ENCODE peak calls at places on chromosomes 3 and 15, in ten cellular contexts. W is H1, J is AG09319, X is activated B cell treated with CpG ODN at 0.5 μM for 24 hours, I is neural crest cell, M is coronary artery, H is IMR-90, V is WTC11, L is GM06990, C is endothelial cell. P is an unnamed sample.

GRCh38 chr15:43204016-43204901 is 16.6 kb downstream of the EPB42 start:
- DNase-seq in W (peak; percentile 44), J (no peak), X (peak; percentile 28), I (peak; percentile 41), M (no peak), H (peak; percentile 75), V (peak; percentile 67), L (no peak), C (peak; percentile 60), P (peak; percentile 74)

GRCh38 chr3:123672429-123673146 is 87.7 kb upstream of the HACD2 start:
- DNase-seq in W (no peak), J (no peak), X (no peak), I (no peak), M (no peak), H (no peak), V (no peak), L (no peak), C (no peak), P (no peak)

GRCh38 chr15:71790081-71790480 is 20.3 kb upstream of the NR2E3 start:
- DNase-seq in W (no peak), J (no peak), X (no peak), I (no peak), M (peak; percentile 55), H (peak; percentile 41), V (no peak), L (no peak), C (no peak), P (no peak)

GRCh38 chr15:99442268-99442897 is 123.4 kb upstream of the MEF2A start:
- DNase-seq in W (no peak), J (peak; percentile 78), X (peak; percentile 14), I (no peak), M (peak; percentile 88), H (peak; percentile 90), V (no peak), L (no peak), C (no peak), P (peak; percentile 10)

GRCh38 chr3:128425142-128425845 is 41.4 kb downstream of the DNAJB8 start:
- DNase-seq in W (no peak), J (no peak), X (no peak), I (no peak), M (no peak), H (no peak), V (no peak), L (no peak), C (no peak), P (no peak)

GRCh38 chr15:33148129-33148850 is 46.2 kb downstream of the FMN1 start:
- DNase-seq in W (no peak), J (no peak), X (no peak), I (no peak), M (no peak), H (no peak), V (no peak), L (no peak), C (peak; percentile 16), P (no peak)

GRCh38 chr15:67744331-67745058 is 80.8 kb upstream of the SKOR1 start:
- DNase-seq in W (no peak), J (no peak), X (no peak), I (no peak), M (no peak), H (no peak), V (no peak), L (no peak), C (no peak), P (no peak)

GRCh38 chr3:9234191-9234590 is 15.3 kb downstream of the SRGAP3 start:
- DNase-seq in W (no peak), J (no peak), X (no peak), I (no peak), M (no peak), H (no peak), V (no peak), L (no peak), C (no peak), P (no peak)

GRCh38 chr15:50911001-50911400 is 2.5 kb downstream of the AP4E1 start:
- DNase-seq in W (no peak), J (no peak), X (no peak), I (no peak), M (no peak), H (peak; percentile 49), V (no peak), L (no peak), C (no peak), P (no peak)

GRCh38 chr15:69513450-69513849 is 60.8 kb downstream of the RPLP1 start:
- DNase-seq in W (no peak), J (no peak), X (no peak), I (no peak), M (no peak), H (no peak), V (no peak), L (no peak), C (no peak), P (no peak)

GRCh38 chr15:63156708-63157065 is 590 bp downstream of the RPS27L start:
- DNase-seq in W (no peak), J (no peak), X (no peak), I (peak; percentile 11), M (no peak), H (peak; percentile 47), V (no peak), L (no peak), C (no peak), P (peak; percentile 70)

GRCh38 chr15:43165801-43166325 is 19.3 kb upstream of the CCNDBP1 start:
- DNase-seq in W (no peak), J (no peak), X (no peak), I (no peak), M (no peak), H (no peak), V (no peak), L (no peak), C (no peak), P (no peak)

GRCh38 chr3:193971268-193971751 is 164.6 kb upstream of the HES1 start:
- DNase-seq in W (no peak), J (no peak), X (peak; percentile 37), I (no peak), M (no peak), H (no peak), V (no peak), L (peak; percentile 39), C (no peak), P (no peak)

GRCh38 chr3:112619295-112619694 is 21.6 kb downstream of the CCDC80 start:
- DNase-seq in W (no peak), J (no peak), X (no peak), I (no peak), M (no peak), H (peak; percentile 51), V (no peak), L (no peak), C (no peak), P (no peak)

GRCh38 chr3:98777801-98778220 is 14.7 kb downstream of the ST3GAL6 start:
- DNase-seq in W (no peak), J (no peak), X (no peak), I (no peak), M (no peak), H (peak; percentile 80), V (no peak), L (no peak), C (no peak), P (no peak)
- TF ChIP-seq CTCF in W (no peak), J (no peak), X (no peak), I (no peak), M (no peak), H (peak; percentile 15), V (no peak), L (no peak), C (no peak), P (no peak)

DNA sequence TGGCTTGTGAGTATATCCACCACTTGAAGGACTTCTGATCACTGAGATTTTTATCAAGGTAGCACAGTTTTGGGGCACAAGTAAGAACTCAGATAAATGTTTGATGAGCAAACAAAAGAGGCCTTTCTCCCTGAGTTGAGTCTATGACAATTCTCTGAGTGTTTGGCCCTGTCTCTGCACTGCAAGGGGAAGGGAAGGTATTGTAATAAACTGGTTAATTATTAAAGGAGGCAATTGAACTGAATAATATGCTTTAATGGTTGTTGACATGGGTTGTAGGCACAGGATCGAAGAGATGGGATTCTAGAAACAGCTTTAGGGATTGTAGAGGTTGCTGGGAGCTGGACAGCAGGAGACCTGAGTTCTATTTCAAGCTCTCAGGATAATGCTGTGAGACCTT is 95.0 kb upstream of the MRPL3 start:
- DNase-seq in W (no peak), J (no peak), X (no peak), I (no peak), M (no peak), H (no peak), V (no peak), L (no peak), C (no peak), P (no peak)
- TF ChIP-seq CTCF in W (no peak), J (no peak), X (no peak), I (no peak), M (no peak), H (no peak), V (no peak), L (no peak), C (no peak), P (no peak)

GRCh38 chr3:10693457-10693856 is 122.6 kb upstream of the SLC6A11 start:
- DNase-seq in W (no peak), J (no peak), X (no peak), I (no peak), M (no peak), H (peak; percentile 3), V (no peak), L (no peak), C (no peak), P (no peak)
- TF ChIP-seq CTCF in W (peak; percentile 17), J (no peak), X (no peak), I (no peak), M (no peak), H (no peak), V (no peak), L (peak; percentile 20), C (no peak), P (no peak)

DNA sequence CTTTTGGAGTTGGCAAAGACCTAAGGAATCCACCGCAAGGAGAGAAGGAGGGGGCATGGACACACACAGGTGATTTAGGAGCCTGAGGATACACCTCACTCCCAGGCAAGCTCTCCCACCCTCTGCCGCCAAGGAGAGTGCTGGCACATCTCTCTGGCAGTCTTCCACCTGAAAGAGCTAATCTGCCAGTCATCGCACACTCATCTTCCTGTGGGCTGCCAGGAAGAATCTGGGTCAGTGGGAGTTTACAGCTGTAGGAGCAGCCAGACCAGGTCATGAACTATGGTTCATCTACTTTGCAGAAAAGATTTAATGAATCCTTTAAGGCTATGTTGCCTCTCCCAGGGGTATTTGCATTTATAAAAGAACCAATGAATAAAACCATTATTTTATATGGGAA is 170.6 kb upstream of the TSC22D2 start:
- DNase-seq in W (no peak), J (no peak), X (no peak), I (no peak), M (no peak), H (peak; percentile 73), V (no peak), L (no peak), C (no peak), P (no peak)
- TF ChIP-seq CTCF in W (no peak), J (no peak), X (no peak), I (no peak), M (no peak), H (no peak), V (no peak), L (no peak), C (no peak), P (no peak)

GRCh38 chr3:7924228-7924627 is 577.4 kb upstream of the LMCD1 start:
- DNase-seq in W (no peak), J (no peak), X (no peak), I (no peak), M (no peak), H (no peak), V (no peak), L (no peak), C (no peak), P (no peak)
- TF ChIP-seq CTCF in W (no peak), J (no peak), X (no peak), I (no peak), M (no peak), H (no peak), V (no peak), L (no peak), C (no peak), P (no peak)

P was measured in testis.